ENCODE peak calls at places on chromosomes 12 and 14, in five cellular contexts. E is left ventricle myocardium inferior; V is IMR-90; C is SK-N-SH; I is CD4-positive, alpha-beta memory T cell. J is an unnamed sample. For H3K4me1, the result is how much of the 10 kb centered on the place peaks cover.

GRCh38 chr12:16763901-16764300 is 157.9 kb upstream of the LMO3 start:
- DNase-seq in E (no peak), V (no peak), C (no peak), I (no peak), J (no peak)

GRCh38 chr12:26334621-26335124 is 139.3 kb downstream of the SSPN start:
- DNase-seq in E (no peak), V (no peak), C (no peak), I (no peak), J (peak)

GRCh38 chr12:56645201-56645716 is 525 bp downstream of the ATP5F1B start:
- DNase-seq in E (no peak), V (no peak), C (peak), I (no peak), J (no peak)

GRCh38 chr14:89304972-89305703 is 111.9 kb downstream of the FOXN3 start:
- DNase-seq in E (no peak), V (peak), C (peak), I (no peak), J (no peak)

GRCh38 chr12:130087222-130087621 is 75.0 kb upstream of the FZD10 start:
- DNase-seq in E (no peak), V (no peak), C (no peak), I (no peak), J (no peak)

GRCh38 chr12:21906919-21907642 is 34.1 kb downstream of the ABCC9 start:
- DNase-seq in E (no peak), V (peak), C (no peak), I (no peak), J (no peak)

GRCh38 chr12:19451196-19451595 is 11.9 kb downstream of the AEBP2 start:
- DNase-seq in E (no peak), V (peak), C (peak), I (no peak), J (no peak)

GRCh38 chr14:96309128-96309906 is 53.3 kb downstream of the BDKRB1 start:
- DNase-seq in E (no peak), V (no peak), C (no peak), I (no peak), J (no peak)

GRCh38 chr12:110351119-110351518 is 52.4 kb downstream of the ANAPC7 start:
- DNase-seq in E (no peak), V (no peak), C (no peak), I (no peak), J (no peak)

GRCh38 chr12:39574785-39575497 is 44.7 kb downstream of the ABCD2 start:
- DNase-seq in E (no peak), V (no peak), C (no peak), I (no peak), J (no peak)

GRCh38 chr14:103748539-103748867 is 32.9 kb downstream of the ZFYVE21 start:
- DNase-seq in E (no peak), V (no peak), C (no peak), I (peak), J (no peak)

GRCh38 chr14:69573841-69574265 is 818 bp downstream of the CCDC177 start:
- DNase-seq in E (no peak), V (no peak), C (no peak), I (no peak), J (no peak)

GRCh38 chr12:52925717-52926595 is 21.1 kb upstream of the KRT8 start:
- DNase-seq in E (no peak), V (no peak), C (no peak), I (no peak), J (no peak)

GRCh38 chr12:52929538-52929937 is 19.4 kb upstream of the KRT18 start:
- DNase-seq in E (no peak), V (no peak), C (no peak), I (no peak), J (no peak)

GRCh38 chr12:52927964-52928363 is 21.0 kb upstream of the KRT18 start:
- DNase-seq in E (no peak), V (no peak), C (no peak), I (no peak), J (no peak)

GRCh38 chr12:52924764-52925716 is 20.2 kb upstream of the KRT8 start:
- DNase-seq in E (no peak), V (peak), C (no peak), I (no peak), J (no peak)

DNA sequence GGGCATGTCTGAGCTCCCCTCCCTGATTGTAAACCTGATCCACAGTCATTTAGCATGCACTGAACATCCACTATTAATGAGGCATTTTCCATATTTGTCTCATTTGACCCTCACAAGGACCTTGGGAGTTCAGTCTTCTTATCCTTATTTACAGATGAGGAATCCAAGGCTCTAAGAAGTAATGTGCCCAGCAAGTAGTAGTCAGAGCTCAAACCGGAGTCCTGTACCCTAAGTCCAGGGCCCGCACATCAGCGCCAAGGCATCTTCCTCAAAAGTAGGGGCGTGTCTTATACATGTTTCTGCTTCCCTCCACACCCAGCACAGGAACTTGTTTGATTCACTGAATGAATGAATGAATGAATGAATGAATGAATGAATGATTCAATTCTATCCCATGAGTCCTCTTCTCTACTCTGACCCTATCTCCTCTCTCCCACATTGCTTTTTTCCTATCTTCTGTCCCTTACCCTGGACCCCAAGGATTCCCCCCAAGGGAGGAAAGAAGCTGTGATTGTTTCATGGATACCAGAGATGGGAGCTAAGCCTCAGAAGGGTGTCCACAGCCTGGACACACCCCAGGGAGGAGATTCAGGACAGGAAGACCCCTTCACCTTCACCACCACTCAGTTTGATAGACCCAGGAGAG is 21.8 kb upstream of the KRT8 start:
- DNase-seq in E (no peak), V (no peak), C (no peak), I (no peak), J (no peak)
- H3K4me1 ChIP-seq in E (under half), V (under half), C (under half), I (under half), J (under half)

DNA sequence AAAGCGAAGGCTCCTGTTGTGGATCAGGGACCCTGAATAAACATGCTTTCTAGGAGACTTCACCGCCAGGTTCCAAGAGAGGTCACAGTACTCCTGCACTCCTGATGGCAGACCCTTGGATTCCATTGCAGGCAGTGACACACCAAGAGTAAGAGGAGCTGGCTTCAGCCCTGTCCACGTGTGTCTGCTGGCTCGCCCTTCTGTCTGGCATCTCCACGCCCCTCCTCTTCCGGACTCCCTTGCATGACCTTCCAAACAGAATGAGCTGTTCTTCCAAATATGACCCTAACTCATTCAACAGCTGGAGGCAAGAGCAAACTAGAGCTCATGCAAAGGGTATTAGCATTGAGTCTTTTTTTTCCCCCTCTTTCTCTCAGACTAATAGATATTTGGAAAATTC is 233.0 kb upstream of the PLEKHG7 start:
- DNase-seq in E (peak), V (peak), C (no peak), I (no peak), J (no peak)
- H3K4me1 ChIP-seq in E (half or more), V (under half), C (under half), I (under half), J (under half)

DNA sequence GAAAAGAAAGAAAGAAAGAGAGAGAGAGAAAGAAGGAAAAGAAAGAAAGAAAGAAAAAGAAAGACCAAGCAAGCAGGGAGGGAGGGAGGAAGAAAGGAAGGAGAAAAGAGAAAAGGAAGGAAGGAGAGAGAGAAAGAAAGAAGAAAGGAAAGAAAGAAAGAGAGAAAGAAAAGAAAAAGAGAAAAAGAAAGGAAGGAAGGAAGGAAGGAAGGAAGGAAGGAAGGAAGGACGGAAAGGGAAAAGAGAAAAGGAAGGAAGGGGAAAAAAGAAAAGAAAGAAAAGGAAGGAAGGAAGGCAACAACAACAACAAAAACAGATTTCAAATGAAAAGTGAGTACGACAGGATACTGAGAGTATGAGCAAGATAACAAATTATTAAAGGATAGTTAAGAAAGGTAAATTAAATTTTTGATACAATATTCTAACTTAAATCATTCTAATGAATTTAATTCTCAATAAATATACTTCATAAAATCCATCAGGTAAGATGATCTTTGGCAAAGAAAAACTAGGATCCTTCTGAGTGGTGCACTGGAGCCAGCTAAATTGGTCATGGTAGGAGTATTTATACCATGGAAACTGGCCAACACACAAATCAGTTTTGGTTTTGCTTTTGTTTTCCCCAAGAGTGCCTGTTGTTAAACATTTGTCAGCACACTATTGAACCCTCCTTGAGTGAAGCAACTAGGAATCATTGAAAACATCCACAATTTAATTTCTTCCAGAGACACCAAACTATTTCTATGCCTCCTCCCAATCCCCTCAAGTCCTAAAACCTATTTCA is 56.1 kb upstream of the DYRK2 start:
- DNase-seq in E (no peak), V (peak), C (no peak), I (no peak), J (no peak)
- H3K4me1 ChIP-seq in E (under half), V (under half), C (under half), I (half or more), J (under half)

DNA sequence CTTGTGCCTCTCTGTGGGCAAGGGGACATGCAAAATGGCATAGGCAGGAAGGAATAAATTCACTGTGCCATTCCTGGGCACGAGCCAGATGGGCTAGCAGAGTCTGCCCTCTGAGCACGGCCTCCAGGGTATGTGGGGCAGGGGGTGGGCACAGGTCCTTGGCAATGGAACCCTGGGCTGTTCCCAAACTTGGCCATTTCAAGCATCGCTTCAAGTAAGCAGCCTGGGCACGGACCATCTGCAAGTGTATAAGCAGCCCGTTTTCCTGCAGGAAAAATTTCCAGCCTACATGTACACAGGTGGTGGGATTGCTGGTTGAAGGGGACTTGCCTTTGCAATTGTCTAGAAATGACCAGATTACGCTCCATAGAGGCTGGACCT is 40.3 kb downstream of the CCDC85C start:
- DNase-seq in E (no peak), V (no peak), C (no peak), I (no peak), J (no peak)
- H3K4me1 ChIP-seq in E (half or more), V (under half), C (half or more), I (under half), J (under half)

DNA sequence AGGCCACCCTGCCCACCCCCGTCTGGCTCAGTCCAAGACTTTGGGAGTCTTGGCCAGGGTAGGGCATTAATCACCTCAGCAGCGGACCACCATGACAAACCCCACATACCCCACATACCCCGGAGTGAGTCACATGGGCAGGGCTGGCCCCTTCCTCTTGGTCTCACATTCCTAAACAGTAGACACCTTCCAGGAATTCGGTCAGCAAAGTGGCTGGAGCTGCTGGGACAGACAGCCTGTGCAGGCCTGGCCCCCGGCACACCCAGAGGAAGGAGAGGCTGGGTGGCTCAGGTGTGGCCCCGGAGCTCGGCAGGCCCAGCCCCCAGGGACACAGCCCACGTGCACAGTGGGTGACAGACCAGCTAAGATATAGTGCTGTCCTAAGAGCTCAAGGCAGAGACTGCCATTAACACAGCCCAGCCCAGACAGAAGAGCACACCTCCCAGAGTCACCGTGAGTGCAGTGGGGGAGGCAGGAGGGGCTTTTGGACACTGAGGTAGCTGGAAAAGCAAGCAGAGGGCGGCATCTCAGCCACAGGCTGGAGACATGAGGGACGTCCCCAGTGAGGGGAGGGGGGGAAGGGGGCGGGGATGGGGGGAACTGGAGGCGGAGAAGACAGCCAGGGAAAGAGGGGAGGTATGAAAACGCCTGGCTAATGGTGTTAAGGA is 24.0 kb downstream of the CCDC85C start:
- DNase-seq in E (no peak), V (peak), C (peak), I (no peak), J (peak)
- H3K4me1 ChIP-seq in E (half or more), V (half or more), C (half or more), I (under half), J (under half)

GRCh38 chr12:54280401-54281260 is at the start of gene HNRNPA1:
- DNase-seq in E (peak), V (peak), C (peak), I (peak), J (peak)
- H3K4me1 ChIP-seq in E (half or more), V (under half), C (under half), I (half or more), J (half or more)

GRCh38 chr14:99592394-99592793 is 11.6 kb downstream of the CCDC85C start:
- DNase-seq in E (no peak), V (no peak), C (no peak), I (no peak), J (no peak)

GRCh38 chr14:99589031-99589441 is 15.0 kb downstream of the CCDC85C start:
- DNase-seq in E (no peak), V (no peak), C (no peak), I (no peak), J (no peak)

GRCh38 chr14:99592933-99593753 is 10.9 kb downstream of the CCDC85C start:
- DNase-seq in E (no peak), V (no peak), C (no peak), I (no peak), J (no peak)

GRCh38 chr14:99589651-99590530 is 14.1 kb downstream of the CCDC85C start:
- DNase-seq in E (no peak), V (no peak), C (no peak), I (no peak), J (no peak)

GRCh38 chr14:99590746-99591555 is 13.1 kb downstream of the CCDC85C start:
- DNase-seq in E (no peak), V (peak), C (peak), I (no peak), J (no peak)
- H3K4me1 ChIP-seq in E (half or more), V (under half), C (half or more), I (under half), J (half or more)

GRCh38 chr12:106586535-106586802 is 3.7 kb downstream of the RFX4 start:
- DNase-seq in E (no peak), V (no peak), C (no peak), I (no peak), J (no peak)
- H3K4me1 ChIP-seq in E (half or more), V (under half), C (under half), I (under half), J (under half)